ENCODE peak calls at places on chromosome 7, in ten cellular contexts. V is fibroblast of gingiva; H is sciatic nerve; M is iPS-NIHi11; R is GM10248; P is A172; D is RCC 7860; W is CD4-positive, alpha-beta T cell; O is endothelial cell; L is bronchial epithelial cell. K is an unnamed sample.

GRCh38 chr7:109844362-109844761 is 1246.6 kb upstream of the LRRN3 start:
- DNase-seq in V (no peak), H (no peak), M (peak; percentile 48), R (no peak), P (no peak), D (no peak), W (no peak), O (no peak), L (peak; percentile 43), K (no peak)

GRCh38 chr7:40644454-40645188 is 509.8 kb downstream of the SUGCT start:
- DNase-seq in V (no peak), H (no peak), M (no peak), R (no peak), P (no peak), D (no peak), W (no peak), O (no peak), L (no peak), K (no peak)

GRCh38 chr7:13476881-13477444 is 512.5 kb downstream of the ETV1 start:
- DNase-seq in V (peak; percentile 3), H (no peak), M (no peak), R (no peak), P (no peak), D (no peak), W (no peak), O (no peak), L (no peak), K (no peak)

GRCh38 chr7:151046603-151047573 is 1.4 kb upstream of the ASIC3 start:
- DNase-seq in V (peak; percentile 47), H (no peak), M (no peak), R (no peak), P (peak; percentile 87), D (peak; percentile 3), W (no peak), O (no peak), L (no peak), K (no peak)

GRCh38 chr7:134113655-134114054 is 13.5 kb upstream of the LRGUK start:
- DNase-seq in V (no peak), H (no peak), M (no peak), R (no peak), P (no peak), D (peak; percentile 1), W (no peak), O (no peak), L (no peak), K (no peak)

GRCh38 chr7:101650579-101651081 is 21.5 kb upstream of the MYL10 start:
- DNase-seq in V (no peak), H (no peak), M (no peak), R (no peak), P (peak; percentile 55), D (peak; percentile 33), W (no peak), O (no peak), L (no peak), K (no peak)

GRCh38 chr7:98856021-98856422 is 13.8 kb downstream of the TMEM130 start:
- DNase-seq in V (no peak), H (no peak), M (no peak), R (no peak), P (no peak), D (peak; percentile 39), W (no peak), O (no peak), L (no peak), K (no peak)

GRCh38 chr7:133355325-133355708 is 102.4 kb downstream of the EXOC4 start:
- DNase-seq in V (peak; percentile 61), H (no peak), M (no peak), R (no peak), P (no peak), D (no peak), W (no peak), O (no peak), L (peak; percentile 38), K (no peak)

GRCh38 chr7:140506788-140507464 is 27.6 kb upstream of the MKRN1 start:
- DNase-seq in V (peak; percentile 34), H (no peak), M (peak; percentile 67), R (no peak), P (peak; percentile 62), D (no peak), W (no peak), O (no peak), L (peak; percentile 53), K (no peak)

GRCh38 chr7:5755704-5756131 is 25.7 kb downstream of the RNF216 start:
- DNase-seq in V (peak; percentile 91), H (no peak), M (no peak), R (no peak), P (no peak), D (no peak), W (no peak), O (no peak), L (peak; percentile 38), K (no peak)

GRCh38 chr7:136925556-136925955 is 57.1 kb downstream of the CHRM2 start:
- DNase-seq in V (no peak), H (no peak), M (no peak), R (no peak), P (no peak), D (no peak), W (no peak), O (no peak), L (no peak), K (no peak)

GRCh38 chr7:154484943-154485342 is 432.7 kb downstream of the DPP6 start:
- DNase-seq in V (no peak), H (no peak), M (no peak), R (no peak), P (no peak), D (no peak), W (no peak), O (no peak), L (no peak), K (no peak)

GRCh38 chr7:111558948-111559347 is 3.3 kb downstream of the IMMP2L start:
- DNase-seq in V (peak; percentile 30), H (no peak), M (no peak), R (peak; percentile 13), P (no peak), D (no peak), W (no peak), O (no peak), L (no peak), K (no peak)

GRCh38 chr7:5333121-5334050 is 50.6 kb downstream of the SLC29A4 start:
- DNase-seq in V (no peak), H (no peak), M (no peak), R (peak; percentile 48), P (no peak), D (no peak), W (no peak), O (no peak), L (no peak), K (no peak)

GRCh38 chr7:130733866-130734524 is at the start of gene KLF14:
- DNase-seq in V (no peak), H (peak; percentile 66), M (peak; percentile 79), R (peak; percentile 64), P (peak; percentile 11), D (no peak), W (no peak), O (peak; percentile 45), L (no peak), K (no peak)

GRCh38 chr7:31120800-31121513 is 68.8 kb downstream of the ADCYAP1R1 start:
- DNase-seq in V (no peak), H (peak; percentile 6), M (no peak), R (no peak), P (no peak), D (no peak), W (no peak), O (no peak), L (no peak), K (no peak)

GRCh38 chr7:108413782-108414492 is 42.3 kb downstream of the NRCAM start:
- DNase-seq in V (no peak), H (no peak), M (peak; percentile 50), R (no peak), P (peak; percentile 81), D (peak; percentile 90), W (no peak), O (no peak), L (peak; percentile 64), K (no peak)

GRCh38 chr7:158588085-158588877 is 658 bp upstream of the PTPRN2 start:
- DNase-seq in V (no peak), H (no peak), M (no peak), R (no peak), P (no peak), D (no peak), W (no peak), O (no peak), L (no peak), K (no peak)

K was measured in T follicular helper cell.